ENCODE peak calls at places on chromosome 4, in six cellular contexts. One of them, this sample, is unnamed.

GRCh38 chr4:159829184-159829583 is 726.3 kb downstream of the RAPGEF2 start:
- DNase-seq in NCI-H2029: no peak
- DNase-seq in stimulated activated naive CD4-positive, alpha-beta T cell: no peak
- DNase-seq in dorsolateral prefrontal cortex: no peak
- DNase-seq in K562: no peak
- DNase-seq in effector memory CD4-positive, alpha-beta T cell: no peak
- DNase-seq in this sample: no peak

GRCh38 chr4:101813604-101814003 is 23.1 kb downstream of the BANK1 start:
- DNase-seq in NCI-H2029: no peak
- DNase-seq in stimulated activated naive CD4-positive, alpha-beta T cell: no peak
- DNase-seq in K562: no peak
- DNase-seq in effector memory CD4-positive, alpha-beta T cell: no peak
- DNase-seq in dorsolateral prefrontal cortex: no peak
- DNase-seq in this sample: no peak

GRCh38 chr4:136713140-136713539 is 819.2 kb downstream of the PCDH18 start:
- DNase-seq in effector memory CD4-positive, alpha-beta T cell: no peak
- DNase-seq in stimulated activated naive CD4-positive, alpha-beta T cell: no peak
- DNase-seq in dorsolateral prefrontal cortex: no peak
- DNase-seq in K562: no peak
- DNase-seq in NCI-H2029: no peak
- DNase-seq in this sample: no peak

GRCh38 chr4:56828784-56829535 is 7.5 kb upstream of the SPINK2 start:
- DNase-seq in effector memory CD4-positive, alpha-beta T cell: no peak
- DNase-seq in stimulated activated naive CD4-positive, alpha-beta T cell: no peak
- DNase-seq in NCI-H2029: no peak
- DNase-seq in dorsolateral prefrontal cortex: no peak
- DNase-seq in K562: no peak
- DNase-seq in this sample: no peak

GRCh38 chr4:68451246-68452211 is 4.3 kb downstream of the TMPRSS11E start:
- DNase-seq in NCI-H2029: no peak
- DNase-seq in effector memory CD4-positive, alpha-beta T cell: no peak
- DNase-seq in dorsolateral prefrontal cortex: no peak
- DNase-seq in stimulated activated naive CD4-positive, alpha-beta T cell: no peak
- DNase-seq in K562: no peak
- DNase-seq in this sample: no peak

GRCh38 chr4:135838889-135839288 is 1637.3 kb upstream of the PABPC4L start:
- DNase-seq in K562: no peak
- DNase-seq in effector memory CD4-positive, alpha-beta T cell: no peak
- DNase-seq in dorsolateral prefrontal cortex: peak
- DNase-seq in NCI-H2029: no peak
- DNase-seq in stimulated activated naive CD4-positive, alpha-beta T cell: no peak
- DNase-seq in this sample: peak

GRCh38 chr4:159227984-159228383 is 125.1 kb downstream of the RAPGEF2 start:
- DNase-seq in NCI-H2029: no peak
- DNase-seq in K562: no peak
- DNase-seq in effector memory CD4-positive, alpha-beta T cell: no peak
- DNase-seq in stimulated activated naive CD4-positive, alpha-beta T cell: no peak
- DNase-seq in dorsolateral prefrontal cortex: no peak
- DNase-seq in this sample: no peak

GRCh38 chr4:48243429-48243828 is 26.2 kb downstream of the TEC start:
- DNase-seq in dorsolateral prefrontal cortex: no peak
- DNase-seq in stimulated activated naive CD4-positive, alpha-beta T cell: no peak
- DNase-seq in K562: peak
- DNase-seq in effector memory CD4-positive, alpha-beta T cell: no peak
- DNase-seq in NCI-H2029: no peak
- DNase-seq in this sample: no peak

GRCh38 chr4:6546681-6547447 is 28.1 kb upstream of the MAN2B2 start:
- DNase-seq in stimulated activated naive CD4-positive, alpha-beta T cell: no peak
- DNase-seq in effector memory CD4-positive, alpha-beta T cell: no peak
- DNase-seq in NCI-H2029: peak
- DNase-seq in K562: peak
- DNase-seq in dorsolateral prefrontal cortex: peak
- DNase-seq in this sample: peak

GRCh38 chr4:684611-685010 is 4.3 kb downstream of the SLC49A3 start:
- DNase-seq in stimulated activated naive CD4-positive, alpha-beta T cell: no peak
- DNase-seq in K562: no peak
- DNase-seq in effector memory CD4-positive, alpha-beta T cell: no peak
- DNase-seq in dorsolateral prefrontal cortex: no peak
- DNase-seq in NCI-H2029: no peak
- DNase-seq in this sample: no peak